ENCODE peak calls at places on chromosomes 13 and 19, in four cellular contexts. One of them, this sample, is unnamed.

GRCh38 chr13:103022328-103022727 is 43.9 kb downstream of the SLC10A2 start:
- DNase-seq in RPMI7951: no peak
- DNase-seq in naive thymus-derived CD4-positive, alpha-beta T cell: no peak
- DNase-seq in upper lobe of right lung: no peak
- DNase-seq in this sample: no peak

GRCh38 chr13:110756268-110756667 is 42.8 kb downstream of the ING1 start:
- DNase-seq in RPMI7951: no peak
- DNase-seq in naive thymus-derived CD4-positive, alpha-beta T cell: no peak
- DNase-seq in upper lobe of right lung: no peak
- DNase-seq in this sample: no peak

GRCh38 chr19:46225558-46226004 is 4.0 kb upstream of the IGFL1 start:
- DNase-seq in RPMI7951: peak
- DNase-seq in naive thymus-derived CD4-positive, alpha-beta T cell: no peak
- DNase-seq in upper lobe of right lung: no peak
- DNase-seq in this sample: no peak

GRCh38 chr19:19034204-19034624 is 811 bp downstream of the ARMC6 start:
- DNase-seq in RPMI7951: peak
- DNase-seq in naive thymus-derived CD4-positive, alpha-beta T cell: peak
- DNase-seq in upper lobe of right lung: peak
- DNase-seq in this sample: peak

GRCh38 chr13:45278096-45278645 is 62.8 kb downstream of the TPT1 start:
- DNase-seq in RPMI7951: no peak
- DNase-seq in naive thymus-derived CD4-positive, alpha-beta T cell: no peak
- DNase-seq in upper lobe of right lung: no peak
- DNase-seq in this sample: no peak

GRCh38 chr13:52169839-52170238 is 10.4 kb upstream of the NEK3 start:
- DNase-seq in RPMI7951: no peak
- DNase-seq in naive thymus-derived CD4-positive, alpha-beta T cell: no peak
- DNase-seq in upper lobe of right lung: no peak
- DNase-seq in this sample: no peak

GRCh38 chr19:10701955-10702307 is 692 bp downstream of the QTRT1 start:
- DNase-seq in RPMI7951: peak
- DNase-seq in naive thymus-derived CD4-positive, alpha-beta T cell: no peak
- DNase-seq in upper lobe of right lung: no peak
- DNase-seq in this sample: peak

GRCh38 chr13:65530688-65531087 is 1699.4 kb downstream of the PCDH9 start:
- DNase-seq in RPMI7951: peak
- DNase-seq in naive thymus-derived CD4-positive, alpha-beta T cell: no peak
- DNase-seq in upper lobe of right lung: no peak
- DNase-seq in this sample: no peak

GRCh38 chr19:42248270-42249148 is 6.1 kb upstream of the GSK3A start:
- DNase-seq in RPMI7951: no peak
- DNase-seq in naive thymus-derived CD4-positive, alpha-beta T cell: no peak
- DNase-seq in upper lobe of right lung: no peak
- DNase-seq in this sample: no peak

GRCh38 chr13:39777527-39778061 is 122.1 kb downstream of the COG6 start:
- DNase-seq in RPMI7951: peak
- DNase-seq in naive thymus-derived CD4-positive, alpha-beta T cell: no peak
- DNase-seq in upper lobe of right lung: no peak
- DNase-seq in this sample: peak

This sample was measured in NCI-H2171 treated with DMSO at 0.1 percent for 48 hours.